ENCODE peak calls at places on chromosomes 1 and 21, in eight cellular contexts. W is CD4-positive, alpha-beta memory T cell; J is AG04450; M is psoas muscle; R is tibial nerve; T is Caco-2; K is aorta; P is right cardiac atrium. O is an unnamed sample. For H3K9me3, the result is how much of the 10 kb centered on the place peaks cover.

GRCh38 chr1:196723325-196724185 is 51.1 kb upstream of the CFHR3 start:
- DNase-seq in W (no peak), J (no peak), M (no peak), R (peak), T (peak), K (no peak), P (no peak), O (no peak)

GRCh38 chr1:221549815-221550214 is 192.1 kb downstream of the DUSP10 start:
- DNase-seq in W (no peak), J (no peak), M (no peak), R (no peak), T (no peak), K (no peak), P (no peak), O (no peak)

GRCh38 chr1:43783671-43784205 is 76.4 kb downstream of the ST3GAL3 start:
- DNase-seq in W (no peak), J (no peak), M (no peak), R (no peak), T (no peak), K (no peak), P (no peak), O (no peak)

GRCh38 chr1:229582011-229582694 is 23.6 kb upstream of the ABCB10 start:
- DNase-seq in W (no peak), J (no peak), M (peak), R (peak), T (peak), K (peak), P (peak), O (no peak)

GRCh38 chr1:208030320-208031091 is 119.6 kb upstream of the CD34 start:
- DNase-seq in W (no peak), J (no peak), M (peak), R (no peak), T (no peak), K (peak), P (peak), O (no peak)

GRCh38 chr1:211912064-211912463 is 81.5 kb upstream of the LPGAT1 start:
- DNase-seq in W (no peak), J (no peak), M (no peak), R (no peak), T (no peak), K (no peak), P (no peak), O (no peak)

GRCh38 chr1:43558346-43558841 is 27.7 kb downstream of the PTPRF start:
- DNase-seq in W (no peak), J (no peak), M (no peak), R (no peak), T (no peak), K (no peak), P (no peak), O (no peak)

GRCh38 chr21:34598931-34599400 is 15.9 kb downstream of the RCAN1 start:
- DNase-seq in W (no peak), J (no peak), M (no peak), R (no peak), T (no peak), K (no peak), P (no peak), O (no peak)

GRCh38 chr1:192270398-192270797 is 46.4 kb upstream of the RGS21 start:
- DNase-seq in W (no peak), J (no peak), M (no peak), R (no peak), T (no peak), K (no peak), P (no peak), O (no peak)

GRCh38 chr1:67290236-67290635 is 17.4 kb upstream of the IL12RB2 start:
- DNase-seq in W (no peak), J (no peak), M (no peak), R (no peak), T (no peak), K (no peak), P (no peak), O (no peak)

GRCh38 chr21:30248844-30249243 is 32.9 kb upstream of the CLDN8 start:
- DNase-seq in W (no peak), J (no peak), M (no peak), R (no peak), T (no peak), K (no peak), P (no peak), O (no peak)

DNA sequence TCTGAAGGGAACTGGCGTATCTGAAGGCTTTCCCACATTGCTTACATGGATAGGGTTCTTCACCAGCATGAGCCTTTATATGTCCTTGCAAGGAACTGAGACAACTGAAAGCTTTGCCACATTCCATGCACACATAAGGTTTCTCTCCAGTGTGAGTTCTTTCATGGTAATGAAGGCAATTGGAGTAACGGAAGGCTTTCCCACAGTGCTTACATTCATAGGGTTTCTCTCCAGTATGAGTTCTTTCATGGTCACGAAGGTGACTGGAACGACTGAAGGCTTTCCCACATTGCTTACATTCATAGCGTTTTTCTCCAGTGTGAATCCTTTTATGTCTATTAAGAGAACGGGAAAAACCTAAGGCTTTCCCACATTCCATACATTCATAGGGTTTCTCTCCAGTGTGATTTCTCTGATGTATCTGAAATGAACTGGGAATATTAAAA is 15.0 kb downstream of the ZNF124 start:
- DNase-seq in W (no peak), J (no peak), M (no peak), R (no peak), T (no peak), K (no peak), P (no peak), O (no peak)
- H3K9me3 ChIP-seq in W (under half), J (under half), M (half or more), R (under half), T (half or more), K (under half), P (under half), O (under half)

GRCh38 chr1:227666286-227666685 is 68.8 kb downstream of the JMJD4 start:
- DNase-seq in W (no peak), J (no peak), M (no peak), R (no peak), T (no peak), K (no peak), P (no peak), O (no peak)
- H3K9me3 ChIP-seq in W (under half), J (under half), M (half or more), R (under half), T (under half), K (under half), P (under half), O (half or more)

DNA sequence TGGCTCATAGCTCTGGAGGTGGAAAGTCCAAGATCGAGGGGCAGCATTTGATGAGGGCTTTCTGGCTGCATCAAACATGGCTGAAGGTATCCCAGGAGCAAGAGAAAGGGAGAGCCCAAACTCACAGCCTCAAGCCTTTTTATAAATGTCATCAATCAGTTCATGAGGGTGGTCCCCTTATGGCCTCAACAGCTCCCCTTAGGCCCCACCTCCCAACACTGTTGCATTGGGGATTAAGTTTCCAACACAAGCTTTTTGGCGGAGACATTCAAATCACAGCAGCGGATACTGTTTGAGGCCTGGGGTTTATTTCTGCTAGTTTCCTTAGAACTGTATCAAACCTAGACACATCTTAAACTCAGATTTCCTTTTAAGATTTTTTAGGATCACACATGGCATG is 20.4 kb downstream of the SH3BGR start:
- DNase-seq in W (no peak), J (no peak), M (no peak), R (no peak), T (no peak), K (no peak), P (no peak), O (no peak)
- H3K9me3 ChIP-seq in W (under half), J (under half), M (under half), R (under half), T (under half), K (under half), P (under half), O (under half)

DNA sequence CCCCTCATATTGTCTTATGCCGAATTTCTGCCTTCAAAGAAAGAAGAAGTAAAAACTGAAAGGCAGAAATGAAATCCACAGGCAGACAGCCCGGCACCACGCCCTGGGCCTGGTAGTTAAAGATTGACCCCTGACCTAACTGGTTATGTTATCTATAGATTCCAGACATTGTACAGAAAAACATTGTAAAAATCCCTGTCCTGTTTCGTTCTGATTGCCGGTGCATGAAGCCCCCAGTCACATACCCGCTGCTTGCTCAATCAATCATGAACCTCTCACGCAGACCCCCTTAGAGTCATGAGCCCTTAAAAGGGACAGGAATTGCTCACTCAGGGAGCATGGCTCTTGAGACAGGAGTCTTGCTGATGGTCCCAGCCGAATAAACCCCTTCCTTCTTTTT is 49.3 kb downstream of the JMJD4 start:
- DNase-seq in W (no peak), J (no peak), M (no peak), R (no peak), T (no peak), K (no peak), P (no peak), O (no peak)
- H3K9me3 ChIP-seq in W (under half), J (under half), M (under half), R (under half), T (under half), K (under half), P (under half), O (under half)

GRCh38 chr1:247845693-247846017 is 4.0 kb upstream of the OR11L1 start:
- DNase-seq in W (no peak), J (no peak), M (no peak), R (no peak), T (no peak), K (no peak), P (no peak), O (no peak)

GRCh38 chr1:247848346-247848745 is 6.7 kb upstream of the OR11L1 start:
- DNase-seq in W (no peak), J (no peak), M (no peak), R (no peak), T (no peak), K (no peak), P (no peak), O (no peak)

GRCh38 chr1:247841796-247842195 is at the start of gene OR11L1:
- DNase-seq in W (no peak), J (no peak), M (no peak), R (no peak), T (no peak), K (no peak), P (no peak), O (no peak)

GRCh38 chr1:247843411-247843810 is 1.7 kb upstream of the OR11L1 start:
- DNase-seq in W (no peak), J (no peak), M (no peak), R (no peak), T (no peak), K (no peak), P (no peak), O (no peak)

DNA sequence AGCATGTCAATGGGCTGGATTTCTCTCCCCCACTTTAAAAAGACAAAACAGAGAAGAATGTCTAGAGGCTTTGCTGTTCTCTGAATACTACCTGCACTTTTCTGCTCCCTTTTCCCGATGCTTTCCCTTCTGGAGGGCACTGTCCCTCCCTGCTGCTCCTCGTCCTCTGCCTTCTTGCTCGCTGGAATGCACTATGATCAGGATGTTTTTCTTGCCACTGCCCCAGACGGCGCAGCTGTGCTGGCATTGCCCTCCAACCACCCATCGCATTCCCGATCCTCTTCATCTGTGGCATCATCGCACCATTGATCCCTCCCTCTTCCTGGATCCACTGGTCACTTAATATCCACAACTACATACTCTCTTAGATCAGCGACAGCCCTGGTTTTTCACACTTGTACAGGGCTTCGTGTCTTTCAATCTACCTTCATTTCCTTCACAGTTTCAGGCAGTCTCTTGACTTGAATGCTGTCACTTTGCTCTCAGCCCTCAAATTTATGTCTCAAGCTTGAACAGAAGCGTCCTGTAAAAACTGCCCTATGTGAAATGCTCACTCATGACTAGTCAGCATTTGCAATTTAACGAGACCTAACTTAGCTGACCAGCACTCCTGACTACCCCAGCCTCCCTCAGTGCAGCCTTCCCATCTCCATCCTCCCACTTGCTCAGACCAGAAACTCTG is 3.5 kb upstream of the OR11L1 start:
- DNase-seq in W (no peak), J (no peak), M (no peak), R (no peak), T (no peak), K (no peak), P (no peak), O (no peak)
- H3K9me3 ChIP-seq in W (under half), J (under half), M (under half), R (under half), T (under half), K (under half), P (under half), O (under half)

DNA sequence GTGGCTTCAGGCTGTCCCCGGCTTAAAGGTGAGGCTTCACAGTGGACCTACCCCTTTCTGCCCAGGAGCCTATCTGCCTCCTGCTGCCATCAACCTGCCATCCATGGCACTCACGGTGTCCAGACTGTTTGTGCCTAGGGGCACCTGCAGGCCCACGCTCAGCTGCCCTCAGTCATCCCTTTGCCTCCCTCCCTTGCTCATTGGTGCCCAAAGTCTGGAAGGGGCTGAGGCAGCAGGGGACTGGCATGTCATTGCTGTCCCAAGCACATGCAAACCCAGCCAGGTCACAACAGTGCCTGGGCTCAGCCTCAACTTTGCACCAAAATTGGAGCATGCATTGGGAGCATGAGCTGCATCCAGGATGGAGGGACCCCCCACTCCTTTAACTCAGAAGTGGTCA is 1142.7 kb upstream of the NCAM2 start:
- DNase-seq in W (no peak), J (no peak), M (no peak), R (no peak), T (no peak), K (no peak), P (no peak), O (no peak)
- H3K9me3 ChIP-seq in W (under half), J (under half), M (under half), R (under half), T (under half), K (under half), P (under half), O (under half)

GRCh38 chr1:21509351-21510112 is at the start of gene ALPL:
- DNase-seq in W (no peak), J (no peak), M (no peak), R (no peak), T (no peak), K (no peak), P (peak), O (no peak)

GRCh38 chr1:21506804-21507203 is 2.4 kb upstream of the ALPL start:
- DNase-seq in W (no peak), J (no peak), M (no peak), R (no peak), T (no peak), K (no peak), P (no peak), O (no peak)

GRCh38 chr1:21507511-21508270 is 1.5 kb upstream of the ALPL start:
- DNase-seq in W (no peak), J (no peak), M (no peak), R (no peak), T (no peak), K (no peak), P (no peak), O (no peak)

GRCh38 chr1:21510113-21510493 is 880 bp downstream of the ALPL start:
- DNase-seq in W (no peak), J (no peak), M (no peak), R (no peak), T (no peak), K (no peak), P (no peak), O (no peak)

GRCh38 chr1:21508580-21509350 is 458 bp upstream of the ALPL start:
- DNase-seq in W (peak), J (no peak), M (peak), R (peak), T (peak), K (peak), P (peak), O (no peak)
- H3K9me3 ChIP-seq in W (under half), J (under half), M (under half), R (under half), T (under half), K (under half), P (under half), O (under half)

DNA sequence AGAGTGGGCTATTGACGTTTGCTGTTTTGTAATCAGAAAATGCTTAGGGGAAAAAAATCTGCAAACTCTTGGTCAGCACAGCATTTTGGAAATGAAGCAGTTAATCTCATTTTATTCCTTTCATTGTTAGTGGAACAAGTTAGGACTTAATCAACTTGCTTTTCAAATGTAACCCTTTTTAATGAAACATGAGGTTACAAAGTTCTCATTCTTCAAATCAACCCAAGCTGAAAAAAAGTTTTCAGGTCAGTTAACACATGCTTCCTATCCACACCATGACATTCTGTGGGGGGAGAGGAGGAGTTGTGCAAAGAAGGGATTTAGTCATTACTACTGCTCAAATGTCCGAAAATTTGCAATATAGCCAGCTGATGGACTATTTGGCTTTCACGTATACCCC is 283.2 kb upstream of the LYPLAL1 start:
- DNase-seq in W (no peak), J (no peak), M (no peak), R (no peak), T (no peak), K (no peak), P (no peak), O (no peak)
- H3K9me3 ChIP-seq in W (under half), J (under half), M (under half), R (under half), T (under half), K (under half), P (under half), O (under half)

GRCh38 chr1:180381184-180381580 is 121.2 kb downstream of the ACBD6 start:
- DNase-seq in W (no peak), J (no peak), M (no peak), R (no peak), T (no peak), K (no peak), P (no peak), O (no peak)
- H3K9me3 ChIP-seq in W (under half), J (under half), M (under half), R (under half), T (under half), K (under half), P (under half), O (under half)

GRCh38 chr21:44420416-44421205 is 34.7 kb upstream of the LRRC3 start:
- DNase-seq in W (no peak), J (no peak), M (no peak), R (no peak), T (no peak), K (peak), P (no peak), O (no peak)

GRCh38 chr21:44418876-44419230 is 36.5 kb upstream of the LRRC3 start:
- DNase-seq in W (no peak), J (no peak), M (no peak), R (no peak), T (no peak), K (no peak), P (no peak), O (no peak)

GRCh38 chr21:44416193-44416592 is 39.1 kb upstream of the LRRC3 start:
- DNase-seq in W (no peak), J (no peak), M (no peak), R (no peak), T (no peak), K (peak), P (no peak), O (no peak)

GRCh38 chr21:44419679-44420078 is 35.6 kb upstream of the LRRC3 start:
- DNase-seq in W (no peak), J (no peak), M (no peak), R (no peak), T (no peak), K (no peak), P (no peak), O (no peak)

DNA sequence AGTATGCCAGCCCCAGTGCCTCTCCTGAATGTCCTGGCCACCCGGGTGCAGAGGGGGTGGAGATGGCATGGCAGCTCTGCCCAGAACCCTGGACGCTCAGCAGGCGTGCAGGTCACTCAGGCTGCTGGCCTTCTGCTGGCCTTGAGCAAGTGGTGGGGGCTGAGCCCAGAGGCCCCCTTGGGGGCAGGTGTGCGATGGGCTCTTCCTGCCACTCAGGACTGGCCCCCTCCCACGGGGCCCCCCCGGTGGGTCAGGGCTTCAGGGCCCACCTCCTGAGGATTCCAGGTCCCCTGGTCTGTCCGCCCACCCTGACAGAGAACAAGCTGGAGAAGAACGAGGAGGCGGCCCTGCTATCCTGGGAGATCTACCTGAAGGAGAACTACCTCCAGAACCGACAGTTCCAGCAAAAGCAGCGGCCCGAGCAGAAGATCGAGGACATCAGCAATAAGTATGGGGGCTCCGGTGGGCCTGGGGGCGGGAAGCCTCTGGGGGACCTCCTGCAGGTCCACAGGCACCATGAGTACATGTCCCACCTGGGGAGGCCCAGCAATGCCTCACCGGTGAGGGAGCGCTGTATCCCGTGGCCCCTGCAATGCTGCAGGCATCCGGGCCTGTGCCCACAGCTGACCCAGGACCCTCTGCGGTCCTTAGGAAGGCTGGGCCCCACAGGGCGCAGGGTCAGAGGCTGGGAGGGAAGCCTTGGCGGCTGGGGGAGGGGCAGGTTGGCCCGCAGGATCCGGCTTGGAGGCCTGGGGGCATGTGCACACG is 37.0 kb upstream of the LRRC3 start:
- DNase-seq in W (no peak), J (no peak), M (no peak), R (no peak), T (no peak), K (peak), P (no peak), O (no peak)
- H3K9me3 ChIP-seq in W (under half), J (half or more), M (under half), R (under half), T (under half), K (under half), P (under half), O (under half)